ENCODE peak calls at places on chromosomes 12 and 14, in nine cellular contexts. F, V, J, O, G, S, L, Y and Q are unnamed samples.

GRCh38 chr12:3236345-3237153 is 159.4 kb downstream of the TSPAN9 start:
- DNase-seq in F (peak), V (peak), J (peak), O (no peak), G (peak), S (peak), L (peak), Y (peak), Q (peak)

GRCh38 chr12:122517877-122518276 is 8.9 kb downstream of the RSRC2 start:
- DNase-seq in F (no peak), V (no peak), J (no peak), O (no peak), G (peak), S (peak), L (peak), Y (peak), Q (no peak)

GRCh38 chr12:65840793-65841670 is 16.7 kb downstream of the HMGA2 start:
- DNase-seq in F (no peak), V (peak), J (no peak), O (no peak), G (no peak), S (no peak), L (no peak), Y (no peak), Q (no peak)

GRCh38 chr14:83163016-83163415 is 1629.4 kb upstream of the SEL1L start:
- DNase-seq in F (no peak), V (no peak), J (no peak), O (no peak), G (no peak), S (no peak), L (peak), Y (no peak), Q (no peak)

GRCh38 chr14:65751510-65751909 is 339.0 kb downstream of the FUT8 start:
- DNase-seq in F (no peak), V (peak), J (no peak), O (no peak), G (no peak), S (no peak), L (no peak), Y (no peak), Q (no peak)

GRCh38 chr14:73748858-73749357 is 34.7 kb upstream of the PNMA1 start:
- DNase-seq in F (no peak), V (no peak), J (no peak), O (no peak), G (no peak), S (no peak), L (no peak), Y (no peak), Q (no peak)

GRCh38 chr12:39037115-39037514 is 131.7 kb upstream of the CPNE8 start:
- DNase-seq in F (no peak), V (no peak), J (no peak), O (no peak), G (no peak), S (no peak), L (no peak), Y (no peak), Q (no peak)

GRCh38 chr14:65255583-65256443 is 153.5 kb upstream of the MAX start:
- DNase-seq in F (peak), V (peak), J (no peak), O (peak), G (no peak), S (peak), L (no peak), Y (no peak), Q (peak)

GRCh38 chr12:121255433-121255832 is 41.1 kb downstream of the CAMKK2 start:
- DNase-seq in F (no peak), V (no peak), J (no peak), O (peak), G (no peak), S (no peak), L (no peak), Y (no peak), Q (no peak)

GRCh38 chr14:77603654-77604270 is 12.7 kb downstream of the SPTLC2 start:
- DNase-seq in F (no peak), V (no peak), J (no peak), O (no peak), G (peak), S (peak), L (no peak), Y (no peak), Q (no peak)

GRCh38 chr12:121538699-121539061 is 42.1 kb downstream of the KDM2B start:
- DNase-seq in F (peak), V (peak), J (peak), O (no peak), G (no peak), S (no peak), L (peak), Y (peak), Q (peak)

GRCh38 chr14:26290007-26290530 is 307.8 kb downstream of the NOVA1 start:
- DNase-seq in F (no peak), V (no peak), J (no peak), O (no peak), G (peak), S (peak), L (peak), Y (peak), Q (no peak)

GRCh38 chr12:70252832-70253231 is 9.6 kb downstream of the CNOT2 start:
- DNase-seq in F (no peak), V (no peak), J (no peak), O (no peak), G (peak), S (peak), L (peak), Y (no peak), Q (no peak)

GRCh38 chr14:72480465-72481243 is 413.2 kb downstream of the DPF3 start:
- DNase-seq in F (no peak), V (no peak), J (peak), O (no peak), G (peak), S (no peak), L (peak), Y (no peak), Q (no peak)

GRCh38 chr14:30194769-30195168 is 267.1 kb upstream of the PRKD1 start:
- DNase-seq in F (no peak), V (no peak), J (no peak), O (no peak), G (peak), S (peak), L (peak), Y (peak), Q (peak)

GRCh38 chr14:65787461-65787860 is 374.9 kb downstream of the FUT8 start:
- DNase-seq in F (no peak), V (no peak), J (no peak), O (no peak), G (no peak), S (no peak), L (no peak), Y (no peak), Q (peak)

GRCh38 chr12:25705256-25705655 is 152.2 kb upstream of the LMNTD1 start:
- DNase-seq in F (no peak), V (no peak), J (no peak), O (no peak), G (no peak), S (peak), L (no peak), Y (no peak), Q (no peak)

GRCh38 chr12:104825408-104825807 is 132.7 kb downstream of the SLC41A2 start:
- DNase-seq in F (no peak), V (peak), J (no peak), O (no peak), G (peak), S (peak), L (peak), Y (peak), Q (no peak)

GRCh38 chr12:52139579-52140062 is 52.2 kb downstream of the KRT80 start:
- DNase-seq in F (no peak), V (peak), J (peak), O (no peak), G (peak), S (no peak), L (peak), Y (peak), Q (peak)

GRCh38 chr12:45388545-45388944 is 172.7 kb downstream of the ANO6 start:
- DNase-seq in F (peak), V (peak), J (no peak), O (no peak), G (peak), S (peak), L (peak), Y (peak), Q (no peak)

GRCh38 chr12:107822356-107822755 is 47.9 kb downstream of the ASCL4 start:
- DNase-seq in F (no peak), V (peak), J (no peak), O (no peak), G (no peak), S (no peak), L (no peak), Y (no peak), Q (no peak)

GRCh38 chr12:131860472-131861260 is 32.5 kb downstream of the MMP17 start:
- DNase-seq in F (peak), V (peak), J (no peak), O (peak), G (peak), S (peak), L (peak), Y (peak), Q (peak)

GRCh38 chr14:77502109-77502782 is 3.6 kb upstream of the ISM2 start:
- DNase-seq in F (no peak), V (no peak), J (no peak), O (no peak), G (no peak), S (no peak), L (no peak), Y (no peak), Q (peak)

GRCh38 chr12:130829391-130830245 is 9.4 kb downstream of the STX2 start:
- DNase-seq in F (no peak), V (no peak), J (no peak), O (no peak), G (no peak), S (no peak), L (no peak), Y (peak), Q (no peak)

GRCh38 chr12:130825771-130826150 is 13.3 kb downstream of the STX2 start:
- DNase-seq in F (no peak), V (peak), J (no peak), O (no peak), G (no peak), S (no peak), L (no peak), Y (no peak), Q (peak)

GRCh38 chr12:130828895-130829294 is 10.2 kb downstream of the STX2 start:
- DNase-seq in F (no peak), V (no peak), J (no peak), O (no peak), G (no peak), S (no peak), L (no peak), Y (no peak), Q (no peak)

GRCh38 chr12:130826151-130826801 is 12.8 kb downstream of the STX2 start:
- DNase-seq in F (no peak), V (peak), J (no peak), O (peak), G (peak), S (peak), L (peak), Y (peak), Q (peak)

GRCh38 chr12:130827432-130827831 is 11.6 kb downstream of the STX2 start:
- DNase-seq in F (no peak), V (no peak), J (peak), O (no peak), G (peak), S (peak), L (no peak), Y (peak), Q (no peak)
- H3K4me3 ChIP-seq in F (no peak), V (no peak), J (peak), O (no peak), G (no peak), S (no peak), L (no peak), Y (no peak), Q (no peak)

DNA sequence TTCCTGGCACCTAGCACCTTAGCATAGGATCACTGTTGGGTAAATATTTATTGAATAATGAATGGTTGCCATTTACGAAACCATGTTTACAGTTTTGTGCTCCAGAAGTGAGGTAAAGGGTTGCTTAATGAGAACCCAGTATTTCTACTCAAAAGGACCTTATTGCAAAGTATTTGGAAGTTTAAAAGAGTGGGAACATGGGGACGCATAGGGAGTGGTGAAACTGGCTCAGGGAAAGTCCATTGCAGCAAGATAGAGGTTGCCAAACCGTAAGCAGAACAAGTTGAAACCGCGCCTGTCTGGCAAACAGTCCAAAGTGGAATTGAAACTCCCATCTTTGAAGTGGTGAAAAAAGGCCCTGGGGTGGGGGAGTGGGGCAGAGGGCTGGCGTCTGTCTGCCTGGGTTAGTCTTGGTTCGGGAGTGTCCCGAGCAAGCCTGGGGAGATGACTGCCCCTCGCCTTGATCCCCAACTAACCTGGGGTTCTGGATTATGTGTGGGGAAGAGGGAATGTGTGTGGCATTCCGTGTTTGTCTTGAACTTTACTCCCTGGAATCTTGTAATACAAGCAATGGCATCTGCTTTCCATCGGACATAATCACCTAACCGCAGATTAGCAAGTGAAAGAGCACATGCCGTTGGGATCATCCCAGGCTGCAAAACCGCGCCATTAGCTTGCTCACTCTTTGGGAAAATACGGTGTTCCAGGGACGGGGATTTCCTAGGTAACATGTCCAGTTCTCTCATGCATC is 7.2 kb downstream of the ALDH2 start:
- DNase-seq in F (no peak), V (no peak), J (peak), O (peak), G (peak), S (peak), L (peak), Y (peak), Q (peak)
- H3K9ac ChIP-seq in F (no peak), V (no peak), J (no peak), O (no peak), G (no peak), S (peak), L (peak), Y (no peak), Q (no peak)

DNA sequence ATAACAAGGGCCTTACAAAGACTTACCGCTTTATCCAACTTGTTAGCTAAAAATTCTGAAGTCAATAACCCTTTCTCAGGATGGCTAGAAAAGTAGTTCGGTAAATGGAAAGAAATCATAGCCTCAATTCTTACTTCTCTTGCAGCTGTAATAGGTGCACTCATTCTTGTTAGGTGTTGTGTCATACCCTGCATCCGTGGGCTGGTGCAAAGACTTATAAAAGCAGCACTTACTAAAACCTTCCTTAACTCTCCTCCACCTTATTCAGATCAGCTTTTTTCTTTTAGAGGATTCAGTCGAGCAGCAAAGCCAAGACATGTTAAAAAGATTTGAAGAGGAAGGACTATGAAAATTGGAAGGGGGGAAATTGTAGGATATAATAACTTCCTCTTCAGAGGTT is 238.2 kb upstream of the DIO3 start:
- DNase-seq in F (no peak), V (no peak), J (no peak), O (no peak), G (no peak), S (no peak), L (no peak), Y (no peak), Q (no peak)
- H3K4me3 ChIP-seq in F (no peak), V (no peak), J (no peak), O (no peak), G (no peak), S (no peak), L (no peak), Y (no peak), Q (no peak)

GRCh38 chr14:93065272-93065730 is 50.4 kb downstream of the ITPK1 start:
- DNase-seq in F (no peak), V (no peak), J (no peak), O (no peak), G (no peak), S (no peak), L (no peak), Y (no peak), Q (peak)
- H3K9ac ChIP-seq in F (no peak), V (no peak), J (no peak), O (no peak), G (no peak), S (peak), L (no peak), Y (no peak), Q (no peak)

DNA sequence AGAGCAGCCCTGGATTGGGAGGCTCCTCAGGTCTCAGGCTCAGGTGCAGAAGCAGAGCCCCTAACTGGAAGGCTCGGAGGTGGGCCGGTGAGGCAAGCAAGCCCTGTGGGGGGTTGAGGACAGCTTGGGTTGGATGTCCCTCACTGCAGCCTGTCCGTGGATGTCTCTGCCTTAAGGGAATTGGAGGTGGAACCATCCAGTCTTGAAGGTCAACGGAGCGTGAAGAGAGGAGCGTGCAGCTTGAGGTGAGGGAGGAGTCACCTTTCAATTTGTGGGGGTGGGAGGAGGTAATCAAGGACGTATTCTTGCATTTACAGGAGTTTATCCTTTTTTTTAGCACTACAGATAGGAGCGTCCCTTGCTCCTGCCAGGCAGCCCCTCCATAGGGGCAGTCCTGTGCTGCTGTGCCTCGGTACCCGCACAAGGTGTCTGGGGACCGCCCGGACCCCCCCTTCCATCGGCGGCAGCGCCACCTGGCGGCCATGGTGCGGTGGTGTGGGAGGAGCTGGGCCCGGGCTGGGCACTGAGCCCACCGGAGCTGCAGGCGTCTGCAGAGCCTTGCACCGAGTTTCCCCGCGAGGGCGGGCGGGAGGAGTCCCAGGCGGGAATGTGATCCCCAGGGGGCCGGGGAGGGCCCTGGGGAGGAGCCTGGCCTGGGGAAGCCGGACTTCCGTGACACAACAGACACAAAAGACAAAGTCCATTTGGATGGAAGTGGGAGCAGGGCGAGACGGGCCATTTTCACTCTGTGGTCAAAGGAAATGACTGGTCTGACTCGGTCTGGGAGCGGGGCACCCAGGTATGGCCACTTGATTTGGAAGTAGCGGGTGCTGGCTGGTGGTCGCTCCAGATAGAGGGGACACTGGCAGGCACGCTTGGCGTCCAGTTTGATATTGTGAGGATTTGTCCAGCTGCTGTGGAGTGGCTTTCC is 884 bp downstream of the DNAJC22 start:
- DNase-seq in F (peak), V (peak), J (peak), O (peak), G (peak), S (peak), L (peak), Y (peak), Q (no peak)
- H3K4me3 ChIP-seq in F (peak), V (no peak), J (peak), O (peak), G (peak), S (peak), L (peak), Y (peak), Q (no peak)

DNA sequence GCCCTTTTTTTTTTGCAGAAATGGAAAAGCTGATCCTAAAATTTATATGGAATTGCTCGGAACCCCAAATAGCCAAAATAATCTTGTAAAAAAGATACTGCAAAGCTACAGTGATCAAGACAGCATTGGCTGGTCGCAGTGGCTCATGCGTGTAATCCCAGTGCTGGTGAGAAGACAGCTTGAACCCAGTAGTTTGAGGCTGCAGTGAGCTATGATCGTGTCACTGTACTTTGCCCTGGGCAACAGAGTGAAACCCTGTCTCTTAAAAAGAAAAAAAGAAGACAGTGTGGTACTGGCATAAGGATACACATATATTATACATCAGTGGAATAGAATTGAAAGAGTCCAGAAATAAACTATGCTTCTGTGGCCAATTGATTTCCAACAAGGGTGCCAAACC is 5.4 kb downstream of the ITGB7 start:
- DNase-seq in F (no peak), V (no peak), J (peak), O (no peak), G (no peak), S (no peak), L (no peak), Y (no peak), Q (no peak)
- H3K9ac ChIP-seq in F (no peak), V (no peak), J (peak), O (no peak), G (no peak), S (peak), L (no peak), Y (no peak), Q (no peak)

DNA sequence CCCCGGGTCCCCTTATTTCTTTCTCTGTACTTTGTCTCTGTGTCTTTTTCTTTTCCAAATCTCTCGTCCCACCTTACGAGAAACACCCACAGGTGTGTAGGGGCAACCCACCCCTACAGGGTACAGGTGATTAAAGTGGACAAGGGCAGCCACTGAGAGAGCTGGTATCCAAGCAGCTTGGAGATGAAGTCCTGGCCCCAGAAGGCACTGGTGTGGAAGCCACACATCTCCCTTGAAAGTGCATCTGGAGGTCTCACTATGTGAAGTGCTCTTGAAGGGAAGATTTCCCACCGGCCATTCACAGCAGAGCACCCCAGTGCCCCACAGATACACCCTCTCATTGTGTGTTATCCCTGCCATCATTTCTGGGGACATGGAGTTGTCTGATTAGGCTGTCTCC is 6.3 kb upstream of the BICD1 start:
- DNase-seq in F (no peak), V (no peak), J (no peak), O (no peak), G (no peak), S (no peak), L (no peak), Y (no peak), Q (no peak)
- H3K4me3 ChIP-seq in F (no peak), V (no peak), J (no peak), O (no peak), G (no peak), S (no peak), L (no peak), Y (no peak), Q (no peak)

GRCh38 chr12:6929806-6930452 is 2.2 kb downstream of the ATN1 start:
- DNase-seq in F (no peak), V (peak), J (no peak), O (peak), G (no peak), S (no peak), L (no peak), Y (no peak), Q (no peak)
- H3K9ac ChIP-seq in F (peak), V (peak), J (no peak), O (peak), G (peak), S (peak), L (peak), Y (peak), Q (peak)